ENCODE peak calls at places on chromosomes 7 and 10, in seven cellular contexts. C, M, E, J, F, I and K are unnamed samples.

GRCh38 chr7:16880469-16881034 is 1.2 kb downstream of the AGR3 start:
- DNase-seq in C (no peak), E (no peak), F (no peak), J (no peak), I (no peak), M (no peak), K (no peak)

GRCh38 chr10:680146-680545 is 9.3 kb downstream of the DIP2C start:
- DNase-seq in E (no peak), J (no peak), M (no peak), F (no peak), I (no peak), C (no peak), K (no peak)

GRCh38 chr7:36794689-36795088 is 70.4 kb upstream of the AOAH start:
- DNase-seq in C (no peak), I (no peak), M (no peak), J (no peak), F (no peak), E (peak), K (peak)

GRCh38 chr7:150961510-150962284 is 16.4 kb downstream of the KCNH2 start:
- DNase-seq in C (no peak), E (no peak), F (no peak), M (no peak), I (no peak), J (no peak), K (no peak)

GRCh38 chr7:64463636-64464375 is 99.1 kb downstream of the ZNF680 start:
- DNase-seq in M (no peak), I (no peak), E (no peak), J (peak), F (peak), C (peak), K (peak)

GRCh38 chr10:125149278-125150047 is 10.9 kb downstream of the CTBP2 start:
- DNase-seq in M (peak), J (peak), C (peak), E (no peak), I (no peak), F (peak), K (peak)

GRCh38 chr7:137687556-137688280 is 159.1 kb downstream of the DGKI start:
- DNase-seq in M (peak), C (peak), I (no peak), J (no peak), E (no peak), F (peak), K (no peak)

GRCh38 chr10:108583827-108584226 is 1339.5 kb downstream of the XPNPEP1 start:
- DNase-seq in J (no peak), I (no peak), M (no peak), E (no peak), C (no peak), F (no peak), K (no peak)

GRCh38 chr10:21055339-21056135 is 158.4 kb upstream of the NEBL start:
- DNase-seq in J (no peak), E (no peak), I (no peak), C (no peak), M (no peak), F (no peak), K (no peak)

GRCh38 chr10:124152139-124152780 is 58.9 kb upstream of the CHST15 start:
- DNase-seq in E (no peak), C (peak), I (no peak), J (no peak), F (peak), M (peak), K (no peak)

GRCh38 chr10:5252177-5253037 is 55.8 kb downstream of the AKR1C4 start:
- DNase-seq in J (no peak), F (peak), I (no peak), E (no peak), C (no peak), M (no peak), K (no peak)

GRCh38 chr7:137606061-137606674 is 240.6 kb downstream of the DGKI start:
- DNase-seq in C (peak), F (peak), E (no peak), I (peak), J (no peak), M (peak), K (no peak)

GRCh38 chr10:5511885-5512280 is 12.5 kb upstream of the CALML5 start:
- DNase-seq in E (no peak), I (no peak), J (no peak), M (no peak), C (no peak), F (no peak), K (no peak)

GRCh38 chr10:112701528-112702295 is 248.3 kb upstream of the TCF7L2 start:
- DNase-seq in I (no peak), F (peak), C (no peak), E (no peak), J (no peak), M (no peak), K (no peak)

GRCh38 chr10:125123363-125124113 is 36.8 kb downstream of the CTBP2 start:
- DNase-seq in E (no peak), C (peak), J (peak), F (peak), I (no peak), M (peak), K (peak)

GRCh38 chr10:9260690-9261089 is 1206.2 kb downstream of the GATA3 start:
- DNase-seq in C (no peak), I (no peak), F (peak), M (no peak), E (no peak), J (no peak), K (no peak)

GRCh38 chr10:69092959-69093850 is 5.3 kb downstream of the SRGN start:
- DNase-seq in J (no peak), M (peak), F (peak), C (peak), E (peak), I (peak), K (peak)

GRCh38 chr10:68348265-68348741 is 15.6 kb upstream of the PBLD start:
- DNase-seq in I (peak), F (peak), J (no peak), C (peak), M (peak), E (peak), K (peak)

GRCh38 chr7:32937344-32938174 is 19.7 kb upstream of the FKBP9 start:
- DNase-seq in C (peak), M (peak), E (no peak), J (no peak), I (no peak), F (peak), K (peak)

GRCh38 chr10:119341236-119342016 is 134.1 kb downstream of the GRK5 start:
- DNase-seq in E (peak), M (peak), F (peak), J (no peak), C (peak), I (no peak), K (no peak)

GRCh38 chr7:28955723-28956607 is 2.2 kb downstream of the TRIL start:
- DNase-seq in I (no peak), M (peak), F (peak), J (no peak), E (peak), C (peak), K (peak)

GRCh38 chr10:61705022-61705675 is 42.4 kb downstream of the CABCOCO1 start:
- DNase-seq in E (no peak), C (no peak), I (no peak), F (no peak), J (no peak), M (no peak), K (no peak)

GRCh38 chr7:42930889-42931288 is 1.1 kb downstream of the PSMA2 start:
- DNase-seq in M (no peak), J (no peak), F (no peak), I (no peak), E (no peak), C (peak), K (no peak)

GRCh38 chr10:78553792-78554191 is 515.0 kb upstream of the ZMIZ1 start:
- DNase-seq in E (no peak), I (no peak), J (no peak), F (no peak), C (no peak), M (no peak), K (no peak)

GRCh38 chr7:82230826-82231581 is 212.6 kb downstream of the CACNA2D1 start:
- DNase-seq in E (no peak), M (no peak), F (no peak), J (no peak), I (no peak), C (no peak), K (no peak)

DNA sequence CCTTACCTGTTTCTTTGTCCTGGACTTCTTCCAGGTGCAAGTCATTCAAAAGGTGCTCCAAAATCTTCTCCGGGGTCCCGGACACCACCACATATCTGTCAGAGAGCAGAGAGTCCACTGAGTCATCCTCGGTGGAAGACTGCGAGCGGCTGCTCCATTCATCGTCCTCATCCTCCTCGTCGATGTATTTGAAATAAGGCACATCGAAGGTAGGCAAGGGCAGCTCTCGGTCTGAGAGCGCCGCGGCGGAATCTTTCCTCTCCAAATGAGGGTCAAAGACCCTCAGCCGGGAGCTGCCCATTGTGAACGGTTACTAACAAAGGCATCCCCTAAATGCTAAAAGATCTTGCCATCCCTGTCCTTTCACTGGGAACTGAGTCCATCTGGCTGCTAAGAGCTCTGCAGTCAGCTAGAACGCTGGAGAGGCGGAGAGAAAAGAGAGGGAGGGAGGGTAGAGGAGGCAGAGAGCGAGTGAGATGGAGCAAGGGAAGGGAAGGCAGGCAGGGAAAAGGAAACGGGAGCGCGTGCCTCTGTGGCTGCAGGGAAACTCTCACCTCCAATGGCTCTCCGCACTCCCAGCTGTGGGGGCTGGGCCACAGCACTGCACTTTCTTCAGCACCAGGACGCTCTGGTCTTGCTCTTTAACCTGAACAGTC is 163.5 kb downstream of the RAPGEF5 start:
- DNase-seq in J (no peak), C (peak), I (no peak), M (no peak), F (peak), E (no peak), K (peak)
- H3K4me3 ChIP-seq in J (peak), C (peak), I (no peak), M (no peak), F (peak), E (no peak), K (peak)

DNA sequence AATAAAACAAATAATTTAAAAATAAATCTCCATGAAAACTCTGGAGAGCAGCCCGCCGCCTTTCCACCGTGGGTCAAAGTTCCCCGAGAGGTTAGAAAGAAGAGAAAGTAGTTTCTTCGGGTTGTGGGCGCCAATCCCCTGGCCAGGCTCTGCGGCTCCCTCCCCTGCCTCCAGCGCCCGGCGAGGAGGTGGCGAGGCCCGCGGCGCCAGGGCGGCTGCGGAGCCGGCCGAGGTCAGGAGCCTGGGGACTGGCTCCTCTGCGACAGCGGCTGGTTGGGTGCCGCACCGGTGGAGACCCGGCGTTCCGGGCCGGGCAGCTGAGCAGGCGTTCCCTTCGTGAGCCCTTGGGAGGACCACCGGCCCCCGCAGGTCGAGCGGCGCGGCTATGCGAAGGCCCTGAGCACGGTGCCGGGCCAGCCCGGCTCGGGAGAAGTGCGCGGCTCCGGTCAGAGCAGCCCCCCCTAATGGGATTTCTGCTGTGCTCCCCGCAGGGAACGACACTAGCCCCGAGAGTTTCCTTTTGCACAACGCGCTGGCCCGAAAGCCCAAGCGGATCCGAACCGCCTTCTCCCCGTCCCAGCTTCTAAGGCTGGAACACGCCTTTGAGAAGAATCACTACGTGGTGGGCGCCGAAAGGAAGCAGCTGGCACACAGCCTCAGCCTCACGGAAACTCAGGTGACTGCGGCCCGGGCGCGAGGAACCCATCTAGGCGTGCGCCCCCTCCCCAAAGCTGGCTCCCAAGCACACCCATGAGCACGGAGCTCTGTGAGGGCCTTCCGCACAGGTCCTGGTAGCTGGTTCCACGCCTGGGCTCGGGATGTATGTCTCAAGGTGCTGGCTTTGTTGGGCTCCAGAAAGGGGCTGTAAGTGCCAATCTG is 2.8 kb downstream of the EMX2 start:
- DNase-seq in J (no peak), F (no peak), M (no peak), C (no peak), I (no peak), E (no peak), K (no peak)
- H3K4me3 ChIP-seq in J (peak), F (peak), M (no peak), C (no peak), I (no peak), E (peak), K (peak)

DNA sequence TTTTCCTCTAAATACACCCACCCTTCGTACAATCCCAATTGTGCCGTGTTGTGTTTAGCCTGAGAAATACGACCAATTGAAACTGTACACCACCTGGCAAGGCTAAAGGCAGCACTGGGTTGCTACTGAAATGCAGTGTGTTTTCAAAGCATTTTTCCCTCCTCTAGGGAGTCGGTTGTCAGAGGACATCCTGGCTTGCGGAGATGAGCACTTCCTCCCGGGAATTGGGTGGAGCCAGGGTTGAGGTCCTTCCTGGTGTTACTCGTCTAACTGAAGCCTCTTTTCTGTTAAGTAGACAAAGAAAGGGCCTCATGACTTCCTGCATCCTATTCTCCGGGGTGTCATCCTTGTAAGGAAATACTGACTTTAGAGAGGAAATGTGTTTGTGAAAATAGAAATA is 133.4 kb downstream of the MTPAP start:
- DNase-seq in F (peak), E (no peak), M (no peak), C (peak), J (no peak), I (no peak), K (no peak)
- H3K4me3 ChIP-seq in F (no peak), E (no peak), M (no peak), C (no peak), J (no peak), I (no peak), K (no peak)

GRCh38 chr7:27912751-27913150 is 172.8 kb downstream of the TAX1BP1 start:
- DNase-seq in I (no peak), M (no peak), F (no peak), C (no peak), E (no peak), J (no peak), K (no peak)
- H3K4me3 ChIP-seq in I (no peak), M (no peak), F (no peak), C (no peak), E (no peak), J (no peak), K (no peak)